ENCODE peak calls at places on chromosomes 2 and 18, in nine cellular contexts. F is tibial nerve; J is activated CD8-positive, alpha-beta T cell treated with anti-CD3 and anti-CD28 coated beads for 36 hours; Y is HFFc6; L is SK-N-DZ; O is SW 1271; Q is CD4-positive, alpha-beta memory T cell; K is A549; X is GM12865. D is an unnamed sample.
A peak's percentile ranks its signal among the peaks of the same experiment; 100 is the strongest.

GRCh38 chr2:24919977-24920812 is at the start of gene ADCY3:
- DNase-seq in F (no peak), J (peak; percentile 78), Y (no peak), L (peak; percentile 33), O (peak; percentile 44), Q (peak; percentile 54), K (peak; percentile 56), X (peak; percentile 84), D (peak; percentile 87)

GRCh38 chr2:75820693-75821092 is 110.0 kb upstream of the GCFC2 start:
- DNase-seq in F (no peak), J (no peak), Y (no peak), L (no peak), O (no peak), Q (no peak), K (no peak), X (peak; percentile 32), D (no peak)

GRCh38 chr2:32812316-32812715 is 134.4 kb upstream of the LTBP1 start:
- DNase-seq in F (no peak), J (no peak), Y (peak; percentile 13), L (no peak), O (no peak), Q (no peak), K (no peak), X (no peak), D (no peak)

GRCh38 chr2:236568068-236568921 is 1.3 kb upstream of the ACKR3 start:
- DNase-seq in F (peak; percentile 50), J (peak; percentile 74), Y (no peak), L (peak; percentile 35), O (no peak), Q (peak; percentile 25), K (no peak), X (peak; percentile 70), D (peak; percentile 77)

GRCh38 chr2:136208682-136209081 is 90.7 kb upstream of the CXCR4 start:
- DNase-seq in F (no peak), J (no peak), Y (no peak), L (no peak), O (no peak), Q (no peak), K (no peak), X (no peak), D (no peak)

GRCh38 chr2:240480834-240481623 is 45.6 kb downstream of the GPC1 start:
- DNase-seq in F (no peak), J (no peak), Y (no peak), L (no peak), O (no peak), Q (no peak), K (no peak), X (no peak), D (peak; percentile 9)

GRCh38 chr2:95314964-95315611 is 17.9 kb downstream of the KCNIP3 start:
- DNase-seq in F (no peak), J (peak; percentile 21), Y (peak; percentile 42), L (peak; percentile 30), O (peak; percentile 41), Q (no peak), K (peak; percentile 52), X (peak; percentile 14), D (peak; percentile 68)

GRCh38 chr2:44053456-44053855 is 57.7 kb upstream of the LRPPRC start:
- DNase-seq in F (no peak), J (no peak), Y (no peak), L (no peak), O (no peak), Q (no peak), K (no peak), X (no peak), D (no peak)

GRCh38 chr2:181185948-181186347 is 205.5 kb downstream of the UBE2E3 start:
- DNase-seq in F (no peak), J (no peak), Y (no peak), L (no peak), O (no peak), Q (no peak), K (no peak), X (no peak), D (no peak)

GRCh38 chr18:12304351-12305210 is 3.5 kb upstream of the TUBB6 start:
- DNase-seq in F (no peak), J (no peak), Y (no peak), L (no peak), O (no peak), Q (no peak), K (no peak), X (no peak), D (no peak)

GRCh38 chr2:237440819-237441281 is 26.9 kb upstream of the COL6A3 start:
- DNase-seq in F (no peak), J (peak; percentile 78), Y (no peak), L (no peak), O (no peak), Q (no peak), K (no peak), X (peak; percentile 85), D (no peak)

GRCh38 chr18:76524900-76525698 is 30.1 kb upstream of the ZNF516 start:
- DNase-seq in F (peak; percentile 42), J (no peak), Y (peak; percentile 81), L (peak; percentile 44), O (peak; percentile 14), Q (no peak), K (peak; percentile 36), X (peak; percentile 32), D (no peak)

GRCh38 chr2:111642576-111643327 is 241.2 kb downstream of the ANAPC1 start:
- DNase-seq in F (no peak), J (no peak), Y (no peak), L (no peak), O (no peak), Q (no peak), K (no peak), X (no peak), D (no peak)

GRCh38 chr2:125516496-125517109 is 1139.4 kb upstream of the GYPC start:
- DNase-seq in F (no peak), J (peak; percentile 8), Y (peak; percentile 1), L (peak; percentile 6), O (peak; percentile 2), Q (no peak), K (peak; percentile 9), X (peak; percentile 51), D (peak; percentile 35)

GRCh38 chr2:158510887-158511286 is 54.1 kb downstream of the PKP4 start:
- DNase-seq in F (no peak), J (no peak), Y (no peak), L (no peak), O (no peak), Q (no peak), K (no peak), X (no peak), D (no peak)

GRCh38 chr2:124804014-124804940 is 779.2 kb downstream of the CNTNAP5 start:
- DNase-seq in F (no peak), J (no peak), Y (peak; percentile 9), L (peak; percentile 47), O (peak; percentile 16), Q (no peak), K (peak; percentile 40), X (peak; percentile 36), D (peak; percentile 37)

GRCh38 chr2:10019174-10019971 is 24.0 kb upstream of the KLF11 start:
- DNase-seq in F (no peak), J (no peak), Y (no peak), L (no peak), O (no peak), Q (no peak), K (no peak), X (no peak), D (no peak)

GRCh38 chr2:147649963-147650362 is 194.9 kb upstream of the ACVR2A start:
- DNase-seq in F (no peak), J (no peak), Y (no peak), L (no peak), O (no peak), Q (no peak), K (no peak), X (no peak), D (no peak)

GRCh38 chr2:30691948-30692828 is 115.1 kb downstream of the CAPN13 start:
- DNase-seq in F (no peak), J (no peak), Y (peak; percentile 22), L (no peak), O (no peak), Q (no peak), K (peak; percentile 45), X (no peak), D (peak; percentile 48)

GRCh38 chr2:189210250-189211075 is 30.9 kb upstream of the COL5A2 start:
- DNase-seq in F (peak; percentile 68), J (peak; percentile 16), Y (peak; percentile 93), L (no peak), O (peak; percentile 84), Q (no peak), K (peak; percentile 89), X (no peak), D (no peak)

GRCh38 chr18:79470547-79470946 is 74.8 kb downstream of the NFATC1 start:
- DNase-seq in F (no peak), J (peak; percentile 37), Y (no peak), L (no peak), O (no peak), Q (no peak), K (no peak), X (no peak), D (no peak)

GRCh38 chr2:230225486-230225885 is at the start of gene SP140:
- DNase-seq in F (peak; percentile 36), J (peak; percentile 85), Y (no peak), L (no peak), O (no peak), Q (peak; percentile 90), K (no peak), X (peak; percentile 92), D (peak; percentile 59)

GRCh38 chr2:18792684-18793083 is 203.3 kb upstream of the NT5C1B start:
- DNase-seq in F (no peak), J (no peak), Y (no peak), L (no peak), O (no peak), Q (no peak), K (no peak), X (no peak), D (no peak)

GRCh38 chr18:36594621-36595020 is 234.2 kb downstream of the TPGS2 start:
- DNase-seq in F (no peak), J (no peak), Y (no peak), L (no peak), O (no peak), Q (no peak), K (no peak), X (no peak), D (no peak)

GRCh38 chr2:179272406-179273192 is 8.0 kb upstream of the SESTD1 start:
- DNase-seq in F (no peak), J (no peak), Y (peak; percentile 17), L (no peak), O (no peak), Q (no peak), K (peak; percentile 32), X (no peak), D (no peak)

GRCh38 chr2:26692814-26693286 is 328 bp downstream of the KCNK3 start:
- DNase-seq in F (no peak), J (peak; percentile 8), Y (no peak), L (no peak), O (no peak), Q (no peak), K (peak; percentile 25), X (no peak), D (no peak)

GRCh38 chr2:12005886-12006681 is 259.7 kb downstream of the LPIN1 start:
- DNase-seq in F (peak; percentile 20), J (peak; percentile 91), Y (no peak), L (no peak), O (no peak), Q (peak; percentile 78), K (no peak), X (peak; percentile 88), D (peak; percentile 46)

D was measured in GM13976.